ENCODE peak calls at places on chromosomes 7 and 10, in five cellular contexts. One of them, this sample, is unnamed.

GRCh38 chr7:55130554-55131198 is 111.9 kb downstream of the EGFR start:
- DNase-seq in lower lobe of right lung: no peak
- DNase-seq in endothelial cell: no peak
- DNase-seq in A549: no peak
- DNase-seq in left ventricle myocardium inferior: peak; percentile 55
- DNase-seq in this sample: peak; percentile 46

GRCh38 chr7:93142127-93142526 is 6.1 kb downstream of the SAMD9L start:
- DNase-seq in left ventricle myocardium inferior: no peak
- DNase-seq in endothelial cell: no peak
- DNase-seq in lower lobe of right lung: no peak
- DNase-seq in A549: no peak
- DNase-seq in this sample: no peak

GRCh38 chr7:49001610-49002033 is 77.3 kb downstream of the CDC14C start:
- DNase-seq in left ventricle myocardium inferior: no peak
- DNase-seq in lower lobe of right lung: no peak
- DNase-seq in A549: peak; percentile 45
- DNase-seq in endothelial cell: peak; percentile 64
- DNase-seq in this sample: peak; percentile 35

GRCh38 chr7:22675917-22676343 is 51.1 kb upstream of the IL6 start:
- DNase-seq in A549: no peak
- DNase-seq in lower lobe of right lung: no peak
- DNase-seq in left ventricle myocardium inferior: no peak
- DNase-seq in endothelial cell: no peak
- DNase-seq in this sample: no peak

GRCh38 chr7:46559194-46559576 is 638.1 kb upstream of the IGFBP3 start:
- DNase-seq in lower lobe of right lung: no peak
- DNase-seq in A549: peak; percentile 44
- DNase-seq in endothelial cell: no peak
- DNase-seq in left ventricle myocardium inferior: no peak
- DNase-seq in this sample: no peak

GRCh38 chr10:35910234-35910633 is 268.1 kb upstream of the FZD8 start:
- DNase-seq in lower lobe of right lung: no peak
- DNase-seq in left ventricle myocardium inferior: no peak
- DNase-seq in endothelial cell: no peak
- DNase-seq in A549: peak; percentile 40
- DNase-seq in this sample: no peak

GRCh38 chr7:127907110-127907509 is 124.1 kb downstream of the LRRC4 start:
- DNase-seq in A549: no peak
- DNase-seq in endothelial cell: no peak
- DNase-seq in left ventricle myocardium inferior: no peak
- DNase-seq in lower lobe of right lung: no peak
- DNase-seq in this sample: no peak

GRCh38 chr10:71371750-71372166 is 25.0 kb upstream of the CDH23 start:
- DNase-seq in left ventricle myocardium inferior: no peak
- DNase-seq in lower lobe of right lung: no peak
- DNase-seq in endothelial cell: no peak
- DNase-seq in A549: no peak
- DNase-seq in this sample: no peak

GRCh38 chr7:1252543-1253090 is 19.9 kb downstream of the UNCX start:
- DNase-seq in A549: no peak
- DNase-seq in left ventricle myocardium inferior: no peak
- DNase-seq in endothelial cell: no peak
- DNase-seq in lower lobe of right lung: peak; percentile 27
- DNase-seq in this sample: no peak

GRCh38 chr7:47809387-47809786 is 138.9 kb downstream of the PKD1L1 start:
- DNase-seq in endothelial cell: no peak
- DNase-seq in lower lobe of right lung: no peak
- DNase-seq in A549: no peak
- DNase-seq in left ventricle myocardium inferior: no peak
- DNase-seq in this sample: no peak

GRCh38 chr10:104255244-104255981 is 721 bp downstream of the GSTO1 start:
- DNase-seq in A549: peak; percentile 39
- DNase-seq in lower lobe of right lung: no peak
- DNase-seq in endothelial cell: no peak
- DNase-seq in left ventricle myocardium inferior: no peak
- DNase-seq in this sample: no peak

GRCh38 chr7:120110169-120110568 is 162.8 kb upstream of the KCND2 start:
- DNase-seq in left ventricle myocardium inferior: no peak
- DNase-seq in endothelial cell: no peak
- DNase-seq in A549: no peak
- DNase-seq in lower lobe of right lung: no peak
- DNase-seq in this sample: no peak

GRCh38 chr7:104306788-104307187 is 21.6 kb upstream of the LHFPL3 start:
- DNase-seq in left ventricle myocardium inferior: no peak
- DNase-seq in A549: no peak
- DNase-seq in lower lobe of right lung: no peak
- DNase-seq in endothelial cell: no peak
- DNase-seq in this sample: no peak

GRCh38 chr7:127417346-127417745 is 24.8 kb upstream of the ZNF800 start:
- DNase-seq in lower lobe of right lung: no peak
- DNase-seq in endothelial cell: no peak
- DNase-seq in left ventricle myocardium inferior: no peak
- DNase-seq in A549: no peak
- DNase-seq in this sample: no peak

GRCh38 chr10:77643795-77644468 is 6.3 kb upstream of the KCNMA1 start:
- DNase-seq in lower lobe of right lung: peak; percentile 51
- DNase-seq in A549: peak; percentile 83
- DNase-seq in endothelial cell: peak; percentile 38
- DNase-seq in left ventricle myocardium inferior: no peak
- DNase-seq in this sample: peak; percentile 40

GRCh38 chr7:22831602-22832001 is 9.0 kb upstream of the TOMM7 start:
- DNase-seq in endothelial cell: no peak
- DNase-seq in left ventricle myocardium inferior: no peak
- DNase-seq in A549: no peak
- DNase-seq in lower lobe of right lung: no peak
- DNase-seq in this sample: no peak

GRCh38 chr7:26880852-26881251 is 16.5 kb upstream of the SKAP2 start:
- DNase-seq in left ventricle myocardium inferior: no peak
- DNase-seq in lower lobe of right lung: no peak
- DNase-seq in A549: no peak
- DNase-seq in endothelial cell: no peak
- DNase-seq in this sample: no peak

GRCh38 chr7:71303566-71303965 is 171.6 kb downstream of the GALNT17 start:
- DNase-seq in A549: no peak
- DNase-seq in left ventricle myocardium inferior: no peak
- DNase-seq in lower lobe of right lung: no peak
- DNase-seq in endothelial cell: no peak
- DNase-seq in this sample: no peak

GRCh38 chr10:95467162-95467599 is 94.0 kb downstream of the SORBS1 start:
- DNase-seq in lower lobe of right lung: peak; percentile 54
- DNase-seq in left ventricle myocardium inferior: peak; percentile 42
- DNase-seq in endothelial cell: peak; percentile 67
- DNase-seq in A549: no peak
- DNase-seq in this sample: peak; percentile 61

GRCh38 chr10:33939892-33940291 is 605.4 kb upstream of the NRP1 start:
- DNase-seq in A549: no peak
- DNase-seq in endothelial cell: no peak
- DNase-seq in lower lobe of right lung: no peak
- DNase-seq in left ventricle myocardium inferior: no peak
- DNase-seq in this sample: no peak

GRCh38 chr10:95574649-95575365 is 13.6 kb upstream of the SORBS1 start:
- DNase-seq in left ventricle myocardium inferior: no peak
- DNase-seq in lower lobe of right lung: no peak
- DNase-seq in endothelial cell: no peak
- DNase-seq in A549: no peak
- DNase-seq in this sample: no peak

GRCh38 chr7:128791968-128792319 is at the start of gene CCDC136:
- DNase-seq in lower lobe of right lung: no peak
- DNase-seq in left ventricle myocardium inferior: no peak
- DNase-seq in endothelial cell: no peak
- DNase-seq in A549: no peak
- DNase-seq in this sample: no peak

GRCh38 chr7:99984593-99984992 is 8.8 kb upstream of the AZGP1 start:
- DNase-seq in lower lobe of right lung: no peak
- DNase-seq in endothelial cell: no peak
- DNase-seq in left ventricle myocardium inferior: no peak
- DNase-seq in A549: no peak
- DNase-seq in this sample: no peak

GRCh38 chr10:77104459-77104980 is 533.1 kb downstream of the KCNMA1 start:
- DNase-seq in endothelial cell: no peak
- DNase-seq in left ventricle myocardium inferior: peak; percentile 57
- DNase-seq in A549: no peak
- DNase-seq in lower lobe of right lung: no peak
- DNase-seq in this sample: no peak

GRCh38 chr10:132549416-132549815 is 11.8 kb downstream of the INPP5A start:
- DNase-seq in lower lobe of right lung: no peak
- DNase-seq in A549: no peak
- DNase-seq in endothelial cell: no peak
- DNase-seq in left ventricle myocardium inferior: no peak
- DNase-seq in this sample: no peak

GRCh38 chr10:11425672-11426071 is 185.8 kb downstream of the USP6NL start:
- DNase-seq in lower lobe of right lung: no peak
- DNase-seq in A549: no peak
- DNase-seq in left ventricle myocardium inferior: no peak
- DNase-seq in endothelial cell: no peak
- DNase-seq in this sample: no peak

GRCh38 chr10:9379183-9379582 is 1324.7 kb downstream of the GATA3 start:
- DNase-seq in lower lobe of right lung: no peak
- DNase-seq in A549: no peak
- DNase-seq in endothelial cell: no peak
- DNase-seq in left ventricle myocardium inferior: no peak
- DNase-seq in this sample: no peak

GRCh38 chr7:38327597-38327996 is 54.2 kb upstream of the TARP start:
- DNase-seq in A549: no peak
- DNase-seq in lower lobe of right lung: no peak
- DNase-seq in endothelial cell: no peak
- DNase-seq in left ventricle myocardium inferior: no peak
- DNase-seq in this sample: no peak

GRCh38 chr10:32049113-32049512 is 7.1 kb downstream of the KIF5B start:
- DNase-seq in lower lobe of right lung: no peak
- DNase-seq in endothelial cell: no peak
- DNase-seq in left ventricle myocardium inferior: no peak
- DNase-seq in A549: no peak
- DNase-seq in this sample: no peak

GRCh38 chr7:29878081-29878688 is 71.9 kb downstream of the WIPF3 start:
- DNase-seq in lower lobe of right lung: no peak
- DNase-seq in endothelial cell: no peak
- DNase-seq in left ventricle myocardium inferior: no peak
- DNase-seq in A549: peak; percentile 39
- DNase-seq in this sample: no peak

DNA sequence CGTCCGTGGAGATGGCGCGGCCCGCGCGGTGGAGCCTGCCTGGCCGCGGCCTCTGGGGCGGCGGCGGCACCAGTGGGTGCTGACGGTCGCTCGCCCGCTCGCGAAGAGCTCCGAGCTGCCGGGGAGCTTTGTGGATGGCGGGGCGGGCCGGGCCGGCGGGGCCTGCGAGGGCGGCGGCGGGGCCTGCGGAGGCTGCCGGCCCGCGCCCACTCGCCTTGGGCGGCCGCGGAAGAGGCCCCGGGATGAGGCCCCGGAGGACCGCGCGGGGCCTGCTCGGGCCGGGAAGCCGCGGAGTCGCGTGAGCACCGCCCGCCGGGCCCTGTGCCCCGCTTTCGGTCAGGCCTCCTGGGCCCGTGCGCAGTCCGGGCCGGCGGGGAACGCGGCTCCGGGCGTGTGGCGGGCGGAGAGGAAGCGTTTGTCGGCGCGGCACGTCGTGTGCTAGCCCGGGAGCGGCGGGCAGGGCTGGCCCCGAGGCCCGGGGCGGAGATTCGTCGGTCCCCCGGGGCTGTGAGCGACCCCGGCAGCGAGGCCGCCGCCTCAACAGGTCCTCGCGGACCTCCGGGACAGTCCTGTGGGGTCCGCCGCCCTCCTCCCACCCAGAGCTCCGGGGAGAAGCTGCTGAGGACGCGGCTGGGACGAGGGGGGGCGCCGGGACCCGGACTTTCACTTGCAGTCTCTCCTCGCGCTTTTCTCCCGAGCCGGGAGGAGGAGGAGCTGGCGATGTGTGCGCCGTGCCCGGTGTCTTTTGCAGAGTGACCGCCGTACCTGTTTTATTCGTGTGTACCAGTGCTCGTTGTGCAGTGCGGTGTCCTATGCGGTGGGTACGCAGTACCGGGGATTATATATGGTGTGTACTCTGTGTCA is 578 bp downstream of the ZMYND11 start:
- DNase-seq in lower lobe of right lung: peak; percentile 83
- DNase-seq in left ventricle myocardium inferior: peak; percentile 65
- DNase-seq in A549: peak; percentile 64
- DNase-seq in endothelial cell: peak; percentile 57
- DNase-seq in this sample: peak; percentile 38
- TF ChIP-seq CTCF in lower lobe of right lung: no peak
- TF ChIP-seq CTCF in left ventricle myocardium inferior: no peak
- TF ChIP-seq CTCF in A549: no peak
- TF ChIP-seq CTCF in endothelial cell: no peak
- TF ChIP-seq CTCF in this sample: no peak

GRCh38 chr7:81447351-81447952 is 322.4 kb downstream of the HGF start:
- DNase-seq in endothelial cell: peak; percentile 21
- DNase-seq in lower lobe of right lung: no peak
- DNase-seq in left ventricle myocardium inferior: no peak
- DNase-seq in A549: peak; percentile 83
- DNase-seq in this sample: no peak
- TF ChIP-seq CTCF in endothelial cell: peak; percentile 23
- TF ChIP-seq CTCF in lower lobe of right lung: peak; percentile 21
- TF ChIP-seq CTCF in left ventricle myocardium inferior: peak; percentile 39
- TF ChIP-seq CTCF in A549: peak; percentile 75
- TF ChIP-seq CTCF in this sample: peak; percentile 72

DNA sequence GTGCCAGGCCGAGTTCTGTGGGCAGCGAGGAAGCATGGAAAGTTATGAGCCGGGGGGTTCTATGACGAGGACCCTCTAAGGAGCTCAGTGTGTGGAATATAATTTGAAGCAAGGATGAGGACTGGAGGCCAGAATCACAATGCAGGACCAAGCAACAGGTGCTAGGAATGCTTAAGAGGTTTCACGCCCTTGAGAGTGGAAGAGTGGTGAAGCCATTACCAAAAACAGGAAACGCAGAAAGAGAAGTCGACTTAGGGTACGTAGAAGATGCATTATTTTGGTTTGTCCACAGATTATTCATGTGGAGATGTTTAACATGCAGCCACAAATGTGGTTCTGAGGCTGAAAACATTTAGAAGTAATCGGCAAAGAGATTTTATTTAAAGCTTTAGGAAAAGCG is 78.7 kb downstream of the PIP4K2A start:
- DNase-seq in left ventricle myocardium inferior: no peak
- DNase-seq in lower lobe of right lung: no peak
- DNase-seq in endothelial cell: no peak
- DNase-seq in A549: no peak
- DNase-seq in this sample: no peak
- TF ChIP-seq CTCF in left ventricle myocardium inferior: no peak
- TF ChIP-seq CTCF in lower lobe of right lung: no peak
- TF ChIP-seq CTCF in endothelial cell: no peak
- TF ChIP-seq CTCF in A549: no peak
- TF ChIP-seq CTCF in this sample: no peak

DNA sequence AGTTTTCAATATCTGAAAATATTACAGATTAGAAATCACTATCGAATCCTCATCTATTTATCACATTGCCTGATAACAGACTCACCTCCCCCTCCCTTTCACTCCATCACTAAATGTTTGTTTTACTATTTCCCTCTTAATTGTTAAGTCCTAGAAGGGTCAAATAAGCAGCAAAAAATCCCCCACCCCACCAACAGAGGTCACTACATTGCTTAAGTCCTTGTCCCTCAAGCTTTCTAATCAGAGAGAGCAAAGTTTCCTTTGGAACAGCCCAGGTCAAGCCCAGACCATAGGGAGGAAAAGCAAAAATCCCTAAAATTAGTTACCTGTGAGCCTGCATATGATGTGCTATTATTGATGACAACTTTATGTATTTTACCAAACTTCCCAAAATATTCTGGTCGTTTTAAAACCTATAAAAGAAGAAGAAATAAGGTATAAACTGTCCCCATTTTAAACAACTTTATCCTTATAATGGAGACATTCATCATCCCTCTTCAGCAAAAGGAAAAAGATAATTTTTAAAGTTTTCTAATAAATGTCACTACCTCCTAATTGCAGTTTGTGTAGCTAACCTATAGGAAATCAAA is 95.0 kb downstream of the CNOT4 start:
- DNase-seq in A549: peak; percentile 83
- DNase-seq in left ventricle myocardium inferior: no peak
- DNase-seq in endothelial cell: peak; percentile 55
- DNase-seq in lower lobe of right lung: no peak
- DNase-seq in this sample: peak; percentile 2
- TF ChIP-seq CTCF in A549: peak; percentile 68
- TF ChIP-seq CTCF in left ventricle myocardium inferior: peak; percentile 52
- TF ChIP-seq CTCF in endothelial cell: peak; percentile 69
- TF ChIP-seq CTCF in lower lobe of right lung: peak; percentile 49
- TF ChIP-seq CTCF in this sample: peak; percentile 63

This sample was measured in neural crest cell.